ENCODE peak calls at places on chromosomes 2 and 18, in ten cellular contexts. C is heart right ventricle, I is psoas muscle, U is astrocyte, F is AG04449, L is AG10803, Y is WTC11, H is GM23338, P is kidney, X is PC-9. K is an unnamed sample.

GRCh38 chr2:8036366-8036765 is 645.5 kb upstream of the ID2 start:
- DNase-seq in L (no peak), U (no peak), X (no peak), C (no peak), H (no peak), Y (no peak), P (no peak), I (no peak), F (no peak), K (no peak)

GRCh38 chr2:205892141-205893064 is 193.6 kb downstream of the INO80D start:
- DNase-seq in Y (no peak), P (no peak), U (peak), I (no peak), C (no peak), F (no peak), L (no peak), H (peak), X (no peak), K (no peak)

GRCh38 chr2:169828141-169828811 is 1.0 kb downstream of the UBR3 start:
- DNase-seq in U (peak), C (no peak), X (peak), I (peak), L (peak), H (peak), P (no peak), F (no peak), Y (no peak), K (no peak)

GRCh38 chr2:109355192-109355843 is 226.3 kb downstream of the SH3RF3 start:
- DNase-seq in I (no peak), F (no peak), H (no peak), U (no peak), L (peak), P (no peak), X (no peak), C (no peak), Y (no peak), K (peak)

GRCh38 chr2:85423525-85423924 is 5.0 kb downstream of the SH2D6 start:
- DNase-seq in I (no peak), P (no peak), H (no peak), F (no peak), L (no peak), C (no peak), X (no peak), U (no peak), Y (no peak), K (no peak)

GRCh38 chr2:72830273-72830672 is 4.4 kb upstream of the EXOC6B start:
- DNase-seq in F (no peak), H (no peak), C (no peak), U (no peak), Y (no peak), X (no peak), I (no peak), L (no peak), P (no peak), K (no peak)

GRCh38 chr2:134361648-134362047 is 107.8 kb downstream of the MGAT5 start:
- DNase-seq in C (no peak), P (no peak), H (no peak), L (no peak), U (no peak), X (no peak), Y (no peak), I (no peak), F (no peak), K (no peak)

GRCh38 chr2:27596627-27597026 is 13.8 kb downstream of the ZNF512 start:
- DNase-seq in F (no peak), X (no peak), L (no peak), I (no peak), C (no peak), Y (no peak), P (no peak), H (no peak), U (no peak), K (no peak)

GRCh38 chr2:137771064-137771463 is 193.2 kb upstream of the HNMT start:
- DNase-seq in F (no peak), X (no peak), I (no peak), U (no peak), H (no peak), L (no peak), Y (no peak), P (no peak), C (no peak), K (no peak)

GRCh38 chr2:4909486-4909885 is 782.7 kb upstream of the SOX11 start:
- DNase-seq in I (no peak), F (no peak), Y (no peak), L (no peak), P (no peak), U (no peak), H (no peak), C (no peak), X (no peak), K (no peak)

GRCh38 chr2:176789751-176790150 is 422.8 kb upstream of the HNRNPA3 start:
- DNase-seq in F (no peak), X (no peak), C (no peak), H (no peak), P (no peak), Y (no peak), L (peak), U (no peak), I (no peak), K (no peak)

GRCh38 chr2:111702119-111702808 is 181.7 kb downstream of the ANAPC1 start:
- DNase-seq in C (peak), P (no peak), L (peak), Y (peak), I (peak), X (peak), F (no peak), H (peak), U (peak), K (no peak)

GRCh38 chr2:61144697-61145268 is 17.2 kb upstream of the C2orf74 start:
- DNase-seq in C (peak), Y (peak), X (peak), H (peak), F (peak), P (peak), L (peak), I (peak), U (peak), K (peak)

GRCh38 chr2:217995741-217996141 is 7.1 kb downstream of the TNS1 start:
- DNase-seq in L (peak), H (no peak), X (peak), F (no peak), I (peak), P (peak), C (peak), U (no peak), Y (no peak), K (no peak)

GRCh38 chr2:226495466-226496161 is 304.0 kb downstream of the IRS1 start:
- DNase-seq in H (no peak), P (peak), L (no peak), I (no peak), X (no peak), Y (no peak), U (no peak), C (no peak), F (no peak), K (no peak)

GRCh38 chr2:218505754-218506371 is 62.3 kb downstream of the USP37 start:
- DNase-seq in X (no peak), C (no peak), U (no peak), L (no peak), F (no peak), H (no peak), Y (no peak), P (no peak), I (no peak), K (no peak)

GRCh38 chr2:218991674-218992168 is 1.5 kb downstream of the CRYBA2 start:
- DNase-seq in F (no peak), P (no peak), L (peak), H (peak), X (no peak), C (no peak), Y (no peak), U (peak), I (peak), K (no peak)

GRCh38 chr18:11807233-11807632 is 44.0 kb upstream of the CHMP1B start:
- DNase-seq in H (no peak), I (no peak), C (no peak), L (peak), Y (no peak), F (no peak), P (no peak), U (peak), X (peak), K (no peak)

GRCh38 chr2:23073681-23074080 is 311.3 kb upstream of the KLHL29 start:
- DNase-seq in P (no peak), H (no peak), C (no peak), Y (no peak), X (no peak), U (no peak), I (no peak), F (no peak), L (no peak), K (peak)

GRCh38 chr18:27887287-27887686 is 289.6 kb downstream of the CDH2 start:
- DNase-seq in H (no peak), P (no peak), L (peak), F (no peak), C (no peak), I (no peak), U (no peak), Y (no peak), X (no peak), K (no peak)

GRCh38 chr2:33788044-33788443 is 188.9 kb upstream of the FAM98A start:
- DNase-seq in Y (no peak), X (no peak), L (peak), F (no peak), C (no peak), I (no peak), H (no peak), U (peak), P (no peak), K (no peak)

GRCh38 chr18:28350821-28351220 is 173.9 kb upstream of the CDH2 start:
- DNase-seq in I (no peak), L (no peak), U (no peak), Y (no peak), F (no peak), X (no peak), P (no peak), C (no peak), H (peak), K (no peak)

GRCh38 chr2:203579730-203580129 is 44.6 kb upstream of the RAPH1 start:
- DNase-seq in L (no peak), C (no peak), F (no peak), Y (no peak), X (no peak), P (no peak), H (no peak), I (no peak), U (no peak), K (no peak)

GRCh38 chr2:207252979-207253640 is 87.4 kb upstream of the KLF7 start:
- DNase-seq in X (no peak), Y (peak), U (peak), C (no peak), F (no peak), L (peak), I (no peak), P (no peak), H (peak), K (no peak)

GRCh38 chr2:72979896-72980295 is 62.6 kb downstream of the EMX1 start:
- DNase-seq in L (no peak), F (no peak), P (peak), Y (no peak), X (no peak), U (no peak), H (no peak), I (peak), C (no peak), K (no peak)

GRCh38 chr2:156321243-156321904 is 11.1 kb downstream of the NR4A2 start:
- DNase-seq in C (peak), L (no peak), X (no peak), F (no peak), U (no peak), H (peak), Y (peak), P (peak), I (peak), K (no peak)

GRCh38 chr2:120820263-120820884 is 84.7 kb downstream of the GLI2 start:
- DNase-seq in U (peak), H (no peak), I (peak), C (no peak), P (no peak), Y (no peak), L (peak), F (no peak), X (no peak), K (no peak)

GRCh38 chr2:20214566-20215182 is 10.3 kb downstream of the SDC1 start:
- DNase-seq in I (no peak), C (no peak), L (no peak), F (no peak), X (no peak), U (no peak), P (no peak), Y (no peak), H (no peak), K (no peak)

GRCh38 chr2:135791418-135792190 is 45.4 kb downstream of the LCT start:
- DNase-seq in L (peak), Y (no peak), X (no peak), C (no peak), U (peak), H (no peak), I (no peak), F (no peak), P (no peak), K (no peak)

GRCh38 chr2:143217512-143218136 is 88.4 kb downstream of the ARHGAP15 start:
- DNase-seq in L (no peak), X (no peak), Y (no peak), P (no peak), C (no peak), F (no peak), I (no peak), U (no peak), H (no peak), K (no peak)

GRCh38 chr2:180523629-180524340 is 456.6 kb upstream of the UBE2E3 start:
- DNase-seq in P (no peak), H (no peak), X (peak), I (no peak), U (peak), Y (no peak), F (peak), L (peak), C (no peak), K (no peak)

GRCh38 chr2:27378096-27378808 is 2.3 kb downstream of the ZNF513 start:
- DNase-seq in U (no peak), C (no peak), F (no peak), X (no peak), H (peak), Y (no peak), P (peak), I (peak), L (peak), K (no peak)

GRCh38 chr2:229027353-229028115 is 243.6 kb downstream of the PID1 start:
- DNase-seq in H (no peak), X (no peak), L (no peak), F (no peak), I (no peak), U (no peak), P (no peak), C (no peak), Y (no peak), K (no peak)

GRCh38 chr18:48547456-48548403 is 8.9 kb downstream of the CTIF start:
- DNase-seq in C (no peak), U (peak), L (peak), Y (no peak), X (peak), I (no peak), H (peak), P (no peak), F (peak), K (no peak)

GRCh38 chr2:36329746-36330145 is 25.8 kb upstream of the CRIM1 start:
- DNase-seq in C (no peak), Y (no peak), H (peak), I (no peak), U (peak), P (no peak), L (peak), F (no peak), X (no peak), K (no peak)

GRCh38 chr18:69081846-69082245 is 284.0 kb downstream of the CCDC102B start:
- DNase-seq in Y (no peak), L (no peak), H (no peak), U (no peak), F (no peak), P (no peak), X (no peak), I (no peak), C (no peak), K (no peak)

GRCh38 chr18:9494778-9495302 is 19.5 kb downstream of the RALBP1 start:
- DNase-seq in F (no peak), Y (no peak), U (no peak), L (no peak), H (peak), X (no peak), C (no peak), I (no peak), P (no peak), K (no peak)

GRCh38 chr2:152283392-152283791 is 51.6 kb upstream of the FMNL2 start:
- DNase-seq in P (no peak), F (no peak), U (no peak), H (no peak), L (no peak), I (no peak), C (no peak), Y (no peak), X (no peak), K (no peak)

GRCh38 chr2:86035371-86035882 is 70.3 kb downstream of the POLR1A start:
- DNase-seq in P (peak), H (no peak), I (no peak), U (no peak), F (no peak), X (no peak), C (no peak), L (no peak), Y (no peak), K (no peak)

GRCh38 chr2:121902171-121902591 is 146.7 kb downstream of the TSN start:
- DNase-seq in Y (peak), I (no peak), L (peak), U (no peak), X (no peak), H (peak), C (peak), P (no peak), F (no peak), K (no peak)
- TF ChIP-seq CTCF in Y (no peak), I (no peak), L (peak), U (no peak), X (no peak), H (peak), C (no peak), P (no peak), F (no peak), K (no peak)

GRCh38 chr18:211582-211981 is 53.2 kb downstream of the USP14 start:
- DNase-seq in I (no peak), Y (no peak), F (no peak), H (no peak), X (no peak), C (no peak), P (no peak), U (no peak), L (no peak), K (no peak)

GRCh38 chr18:213977-214376 is 53.9 kb downstream of the THOC1 start:
- DNase-seq in X (no peak), F (no peak), L (no peak), P (no peak), C (no peak), U (no peak), I (no peak), H (no peak), Y (no peak), K (no peak)

GRCh38 chr18:213505-213904 is 54.3 kb downstream of the THOC1 start:
- DNase-seq in F (no peak), I (no peak), L (no peak), U (no peak), Y (no peak), X (no peak), P (no peak), H (no peak), C (no peak), K (no peak)

GRCh38 chr18:210780-211179 is 52.4 kb downstream of the USP14 start:
- DNase-seq in C (no peak), Y (no peak), P (no peak), U (no peak), H (peak), F (no peak), X (no peak), I (no peak), L (no peak), K (no peak)

DNA sequence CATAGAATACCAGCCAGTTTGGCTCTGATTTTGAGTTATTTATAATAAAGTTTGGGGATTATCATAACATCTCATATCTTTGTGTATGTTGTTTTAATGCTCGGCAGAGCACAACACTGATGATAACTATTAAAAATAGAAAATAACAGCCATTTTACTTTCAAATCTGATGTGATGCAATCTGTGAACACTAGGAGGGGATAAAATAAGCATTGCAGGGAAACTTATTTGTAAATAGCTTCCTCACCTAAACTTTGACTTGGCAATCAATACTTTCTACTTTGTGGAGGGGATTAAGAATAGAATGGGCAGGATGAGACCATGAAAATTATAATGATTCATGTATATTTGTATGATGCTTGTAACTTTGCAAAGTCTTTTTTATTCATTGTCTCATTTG is 54.4 kb downstream of the USP14 start:
- DNase-seq in C (no peak), X (no peak), I (no peak), Y (no peak), L (no peak), F (no peak), U (no peak), P (no peak), H (no peak), K (no peak)
- TF ChIP-seq CTCF in C (no peak), X (no peak), I (no peak), Y (no peak), L (no peak), F (no peak), U (no peak), P (no peak), H (no peak), K (peak)

GRCh38 chr2:188983427-188984101 is 9.4 kb downstream of the COL3A1 start:
- DNase-seq in F (no peak), X (no peak), C (no peak), Y (no peak), I (no peak), U (peak), L (peak), P (no peak), H (peak), K (no peak)
- TF ChIP-seq CTCF in F (peak), X (no peak), C (peak), Y (peak), I (peak), U (peak), L (peak), P (no peak), H (peak), K (peak)

GRCh38 chr2:127643698-127644660 is 2.0 kb upstream of the GPR17 start:
- DNase-seq in X (no peak), F (no peak), Y (no peak), P (peak), C (peak), H (no peak), I (no peak), U (no peak), L (no peak), K (no peak)
- TF ChIP-seq CTCF in X (no peak), F (no peak), Y (no peak), P (no peak), C (peak), H (peak), I (no peak), U (no peak), L (no peak), K (no peak)

GRCh38 chr2:173924285-173924684 is 40.9 kb downstream of the SP3 start:
- DNase-seq in H (no peak), L (no peak), P (no peak), U (no peak), I (no peak), X (no peak), F (no peak), Y (no peak), C (no peak), K (no peak)

GRCh38 chr2:173922068-173922467 is 43.1 kb downstream of the SP3 start:
- DNase-seq in Y (no peak), C (no peak), I (no peak), H (no peak), U (no peak), F (no peak), X (no peak), L (no peak), P (no peak), K (no peak)

GRCh38 chr2:173926875-173927274 is 38.3 kb downstream of the SP3 start:
- DNase-seq in L (no peak), I (no peak), X (no peak), F (no peak), H (no peak), U (no peak), P (no peak), C (no peak), Y (no peak), K (no peak)

DNA sequence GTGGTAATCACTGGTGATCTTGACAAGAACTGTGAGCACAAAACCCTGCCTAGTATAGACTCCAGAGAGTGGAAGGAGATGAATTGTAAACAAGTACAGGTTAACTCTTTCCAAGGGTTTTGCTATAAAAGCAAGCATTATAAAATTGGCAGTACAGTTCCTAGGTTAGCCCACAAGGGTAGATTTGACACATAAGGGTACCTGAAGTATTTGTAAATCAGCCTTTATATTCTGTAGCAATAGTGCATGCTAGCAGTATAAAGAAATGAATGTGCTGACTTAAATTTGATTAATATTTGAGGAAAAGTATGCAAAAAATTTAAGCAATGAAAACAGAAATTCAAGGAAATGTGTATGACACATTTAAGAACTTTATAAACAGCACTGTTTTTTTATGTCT is 42.4 kb downstream of the SP3 start:
- DNase-seq in U (no peak), X (no peak), I (no peak), L (peak), P (no peak), C (no peak), H (no peak), Y (no peak), F (no peak), K (no peak)
- TF ChIP-seq CTCF in U (no peak), X (no peak), I (no peak), L (peak), P (no peak), C (no peak), H (no peak), Y (no peak), F (no peak), K (no peak)